ENCODE peak calls at places on chromosomes 11 and 22, in six cellular contexts. L, M, U, A, J and Z are unnamed samples.

GRCh38 chr11:120793806-120794479 is 230.0 kb upstream of the TBCEL start:
- DNase-seq in L (no peak), M (no peak), U (no peak), A (no peak), J (no peak), Z (no peak)

GRCh38 chr22:26321469-26321913 is 107.6 kb upstream of the ASPHD2 start:
- DNase-seq in L (peak; percentile 57), M (no peak), U (no peak), A (no peak), J (no peak), Z (no peak)

GRCh38 chr11:11231763-11232162 is 121.3 kb downstream of the CSNK2A3 start:
- DNase-seq in L (no peak), M (no peak), U (no peak), A (no peak), J (no peak), Z (no peak)

GRCh38 chr11:94243571-94244229 is 60.7 kb upstream of the IZUMO1R start:
- DNase-seq in L (no peak), M (no peak), U (no peak), A (no peak), J (peak; percentile 4), Z (no peak)

GRCh38 chr22:29524440-29525191 is 28.9 kb downstream of the THOC5 start:
- DNase-seq in L (peak; percentile 12), M (peak; percentile 54), U (no peak), A (peak; percentile 58), J (peak; percentile 31), Z (no peak)

GRCh38 chr11:70788247-70789022 is 390.1 kb downstream of the CTTN start:
- DNase-seq in L (peak; percentile 94), M (peak; percentile 89), U (no peak), A (no peak), J (no peak), Z (peak; percentile 79)

GRCh38 chr11:24267015-24267414 is 229.8 kb upstream of the LUZP2 start:
- DNase-seq in L (no peak), M (no peak), U (no peak), A (peak; percentile 10), J (no peak), Z (no peak)

GRCh38 chr11:117925198-117925925 is 3.8 kb downstream of the TMPRSS13 start:
- DNase-seq in L (no peak), M (no peak), U (no peak), A (no peak), J (no peak), Z (no peak)

GRCh38 chr11:86954288-86955110 is 696 bp downstream of the FZD4 start:
- DNase-seq in L (no peak), M (peak; percentile 42), U (no peak), A (peak; percentile 31), J (no peak), Z (no peak)

GRCh38 chr11:45881708-45882368 is 3.6 kb upstream of the MAPK8IP1 start:
- DNase-seq in L (no peak), M (no peak), U (no peak), A (peak; percentile 81), J (no peak), Z (no peak)

GRCh38 chr11:92954003-92954402 is 15.4 kb upstream of the MTNR1B start:
- DNase-seq in L (no peak), M (no peak), U (no peak), A (no peak), J (no peak), Z (no peak)

GRCh38 chr22:32920032-32920628 is 118.6 kb downstream of the TIMP3 start:
- DNase-seq in L (no peak), M (no peak), U (no peak), A (no peak), J (peak; percentile 66), Z (no peak)

GRCh38 chr11:64971421-64972233 is at the start of gene MAJIN:
- DNase-seq in L (peak; percentile 55), M (peak; percentile 93), U (peak; percentile 77), A (no peak), J (no peak), Z (peak; percentile 87)

GRCh38 chr22:25827415-25827814 is 85.4 kb downstream of the MYO18B start:
- DNase-seq in L (no peak), M (no peak), U (no peak), A (peak; percentile 98), J (no peak), Z (no peak)

GRCh38 chr11:77518471-77518870 is 44.6 kb upstream of the PAK1 start:
- DNase-seq in L (no peak), M (no peak), U (no peak), A (no peak), J (no peak), Z (no peak)

GRCh38 chr11:116580828-116581227 is 192.0 kb downstream of the BUD13 start:
- DNase-seq in L (no peak), M (peak; percentile 17), U (no peak), A (no peak), J (no peak), Z (no peak)

GRCh38 chr22:49297286-49297870 is 530.3 kb downstream of the BRD1 start:
- DNase-seq in L (no peak), M (no peak), U (no peak), A (no peak), J (no peak), Z (no peak)

GRCh38 chr11:78325274-78325781 is 92.3 kb downstream of the GAB2 start:
- DNase-seq in L (no peak), M (no peak), U (no peak), A (no peak), J (no peak), Z (no peak)

GRCh38 chr11:133957926-133958325 is 1.2 kb upstream of the IGSF9B start:
- DNase-seq in L (no peak), M (no peak), U (no peak), A (no peak), J (no peak), Z (no peak)

GRCh38 chr22:44399906-44400762 is 87.4 kb upstream of the SHISAL1 start:
- DNase-seq in L (no peak), M (no peak), U (no peak), A (no peak), J (no peak), Z (no peak)

GRCh38 chr11:83051760-83052671 is 19.7 kb downstream of the RAB30 start:
- DNase-seq in L (peak; percentile 84), M (peak; percentile 80), U (no peak), A (peak; percentile 79), J (no peak), Z (peak; percentile 75)

GRCh38 chr11:25441432-25441831 is 890.5 kb upstream of the ANO3 start:
- DNase-seq in L (no peak), M (no peak), U (no peak), A (no peak), J (no peak), Z (no peak)

GRCh38 chr11:131579932-131580387 is 209.5 kb downstream of the NTM start:
- DNase-seq in L (peak; percentile 52), M (no peak), U (no peak), A (peak; percentile 95), J (no peak), Z (no peak)

GRCh38 chr11:86592659-86593451 is 79.6 kb downstream of the ME3 start:
- DNase-seq in L (peak; percentile 97), M (peak; percentile 97), U (no peak), A (peak; percentile 49), J (peak; percentile 88), Z (peak; percentile 99)

GRCh38 chr11:118162846-118163245 is 10.2 kb upstream of the SCN4B start:
- DNase-seq in L (no peak), M (no peak), U (no peak), A (no peak), J (no peak), Z (no peak)

GRCh38 chr11:20035701-20036601 is 124.3 kb downstream of the DBX1 start:
- DNase-seq in L (peak; percentile 98), M (peak; percentile 60), U (no peak), A (no peak), J (no peak), Z (peak; percentile 30)

GRCh38 chr22:40400173-40400572 is 29.8 kb downstream of the SGSM3 start:
- DNase-seq in L (no peak), M (no peak), U (peak; percentile 24), A (no peak), J (peak; percentile 93), Z (no peak)

GRCh38 chr22:35977136-35977535 is 51.5 kb downstream of the RBFOX2 start:
- DNase-seq in L (peak; percentile 34), M (no peak), U (no peak), A (no peak), J (no peak), Z (no peak)

GRCh38 chr11:62588966-62589637 is 2.2 kb downstream of the TUT1 start:
- DNase-seq in L (peak; percentile 50), M (peak; percentile 67), U (no peak), A (no peak), J (peak; percentile 24), Z (no peak)

GRCh38 chr22:30562391-30562790 is 12.1 kb downstream of the GAL3ST1 start:
- DNase-seq in L (no peak), M (no peak), U (no peak), A (no peak), J (no peak), Z (no peak)

GRCh38 chr11:69374110-69374981 is 80.4 kb downstream of the MYEOV start:
- DNase-seq in L (no peak), M (peak; percentile 21), U (no peak), A (peak; percentile 42), J (no peak), Z (no peak)